ENCODE peak calls at places on chromosomes 5 and 9, in four cellular contexts. P is GM19239, B is ACHN, G is T-helper 2 cell. F is an unnamed sample.

GRCh38 chr5:10106285-10106684 is 143.4 kb downstream of the ATPSCKMT start:
- DNase-seq in B (no peak), G (no peak), P (no peak), F (no peak)

GRCh38 chr5:41156739-41157138 is 56.6 kb downstream of the C6 start:
- DNase-seq in G (no peak), B (no peak), P (no peak), F (peak)

GRCh38 chr5:141656396-141656795 is 5.2 kb upstream of the FCHSD1 start:
- DNase-seq in B (no peak), G (no peak), P (no peak), F (no peak)

GRCh38 chr9:72592501-72593403 is 71.3 kb downstream of the TMC1 start:
- DNase-seq in P (peak), B (peak), G (peak), F (peak)

GRCh38 chr9:12696931-12697622 is 3.9 kb downstream of the TYRP1 start:
- DNase-seq in B (no peak), P (no peak), G (no peak), F (peak)

GRCh38 chr5:157189223-157189622 is 8.6 kb downstream of the ITK start:
- DNase-seq in B (no peak), P (no peak), G (no peak), F (no peak)

GRCh38 chr9:20209421-20210340 is 412.6 kb downstream of the MLLT3 start:
- DNase-seq in P (no peak), B (no peak), G (peak), F (no peak)

GRCh38 chr5:62647241-62647640 is 68.6 kb downstream of the LRRC70 start:
- DNase-seq in B (no peak), P (no peak), G (no peak), F (no peak)

GRCh38 chr5:32542216-32543059 is 42.9 kb upstream of the SUB1 start:
- DNase-seq in P (no peak), G (no peak), B (no peak), F (peak)

GRCh38 chr5:88393082-88393481 is 124.4 kb upstream of the TMEM161B start:
- DNase-seq in G (no peak), P (no peak), B (no peak), F (peak)

GRCh38 chr5:150530423-150530822 is 22.5 kb downstream of the NDST1 start:
- DNase-seq in G (no peak), B (no peak), P (no peak), F (no peak)

GRCh38 chr9:81814794-81815464 is 113.3 kb upstream of the SPATA31D4 start:
- DNase-seq in B (no peak), G (peak), P (no peak), F (peak)

GRCh38 chr9:92324451-92324850 is 699 bp downstream of the NOL8 start:
- DNase-seq in G (no peak), B (no peak), P (no peak), F (no peak)

GRCh38 chr5:66896207-66896606 is 300.0 kb downstream of the MAST4 start:
- DNase-seq in G (no peak), B (no peak), P (no peak), F (peak)

GRCh38 chr5:180599981-180600553 is 8.8 kb upstream of the SCGB3A1 start:
- DNase-seq in G (no peak), P (peak), B (no peak), F (no peak)

GRCh38 chr5:16152601-16153568 is 26.7 kb downstream of the MARCHF11 start:
- DNase-seq in B (no peak), P (no peak), G (no peak), F (no peak)

GRCh38 chr9:111661802-111662491 is 542 bp downstream of the GNG10 start:
- DNase-seq in G (no peak), B (peak), P (peak), F (peak)

GRCh38 chr5:95284512-95285405 is at the start of gene MCTP1:
- DNase-seq in G (no peak), B (peak), P (no peak), F (peak)

GRCh38 chr9:128232811-128233428 is 29.7 kb downstream of the DNM1 start:
- DNase-seq in P (no peak), G (no peak), B (no peak), F (no peak)

GRCh38 chr5:142769251-142769792 is 855 bp upstream of the ARHGAP26 start:
- DNase-seq in G (no peak), P (no peak), B (peak), F (no peak)

GRCh38 chr5:63553069-63553468 is 409.2 kb downstream of the HTR1A start:
- DNase-seq in P (no peak), G (no peak), B (no peak), F (no peak)

GRCh38 chr5:179382486-179382885 is 37.2 kb upstream of the ADAMTS2 start:
- DNase-seq in G (no peak), P (no peak), B (no peak), F (no peak)

GRCh38 chr9:137621131-137621757 is 2.4 kb downstream of the EHMT1 start:
- DNase-seq in G (no peak), B (peak), P (no peak), F (no peak)

GRCh38 chr5:89268460-89268859 is 385.5 kb upstream of the MEF2C start:
- DNase-seq in P (no peak), G (no peak), B (no peak), F (no peak)